ENCODE peak calls at places on chromosomes 16 and 17, in nine cellular contexts. S is tibial nerve, B is AG10803, P is type B pancreatic cell, Z is cardiac fibroblast, Q is GM12865, W is dorsolateral prefrontal cortex, G is WTC11, A is breast epithelium. O is an unnamed sample.

GRCh38 chr17:15893333-15894024 is 51.5 kb upstream of the ADORA2B start:
- DNase-seq in S (no peak), B (no peak), P (no peak), Z (no peak), Q (no peak), W (no peak), G (no peak), A (no peak), O (no peak)

GRCh38 chr16:4414187-4414909 is 2.0 kb downstream of the CORO7 start:
- DNase-seq in S (no peak), B (no peak), P (no peak), Z (no peak), Q (peak; percentile 98), W (no peak), G (no peak), A (no peak), O (no peak)

GRCh38 chr17:6857336-6857735 is 25.8 kb upstream of the TEKT1 start:
- DNase-seq in S (no peak), B (no peak), P (no peak), Z (no peak), Q (no peak), W (no peak), G (no peak), A (no peak), O (no peak)

GRCh38 chr16:51818342-51818944 is 667.4 kb upstream of the SALL1 start:
- DNase-seq in S (no peak), B (peak; percentile 52), P (no peak), Z (peak; percentile 79), Q (peak; percentile 62), W (no peak), G (peak; percentile 80), A (no peak), O (no peak)

GRCh38 chr17:14693382-14693781 is 392.5 kb downstream of the HS3ST3B1 start:
- DNase-seq in S (no peak), B (no peak), P (no peak), Z (no peak), Q (no peak), W (no peak), G (no peak), A (no peak), O (no peak)

GRCh38 chr17:60229189-60229802 is 79.5 kb downstream of the CA4 start:
- DNase-seq in S (no peak), B (peak; percentile 44), P (no peak), Z (peak; percentile 29), Q (no peak), W (no peak), G (no peak), A (no peak), O (no peak)

GRCh38 chr16:69033550-69033949 is 71.9 kb upstream of the HAS3 start:
- DNase-seq in S (no peak), B (no peak), P (no peak), Z (no peak), Q (no peak), W (no peak), G (no peak), A (no peak), O (no peak)

GRCh38 chr16:79595916-79596450 is 4.6 kb downstream of the MAF start:
- DNase-seq in S (no peak), B (no peak), P (no peak), Z (no peak), Q (no peak), W (no peak), G (no peak), A (no peak), O (no peak)

GRCh38 chr17:40191237-40192208 is 14.3 kb downstream of the RAPGEFL1 start:
- DNase-seq in S (peak; percentile 73), B (peak; percentile 75), P (peak; percentile 78), Z (peak; percentile 83), Q (peak; percentile 76), W (peak; percentile 67), G (peak; percentile 84), A (peak; percentile 74), O (peak; percentile 74)

GRCh38 chr16:58125041-58125440 is 4.1 kb downstream of the CFAP20 start:
- DNase-seq in S (no peak), B (no peak), P (no peak), Z (no peak), Q (no peak), W (no peak), G (no peak), A (no peak), O (no peak)

GRCh38 chr16:58124601-58124915 is 4.6 kb downstream of the CFAP20 start:
- DNase-seq in S (no peak), B (peak; percentile 39), P (no peak), Z (peak; percentile 72), Q (no peak), W (no peak), G (no peak), A (no peak), O (no peak)

GRCh38 chr16:58127033-58127556 is 2.1 kb downstream of the CFAP20 start:
- DNase-seq in S (peak; percentile 41), B (peak; percentile 71), P (no peak), Z (peak; percentile 71), Q (peak; percentile 46), W (no peak), G (no peak), A (no peak), O (no peak)

GRCh38 chr16:58126451-58126968 is 2.7 kb downstream of the CFAP20 start:
- DNase-seq in S (no peak), B (no peak), P (no peak), Z (no peak), Q (no peak), W (no peak), G (no peak), A (no peak), O (no peak)

GRCh38 chr16:58125781-58126335 is 3.3 kb downstream of the CFAP20 start:
- DNase-seq in S (no peak), B (peak; percentile 17), P (no peak), Z (no peak), Q (no peak), W (no peak), G (no peak), A (no peak), O (no peak)
- TF ChIP-seq CTCF in S (no peak), B (no peak), P (no peak), Z (no peak), Q (no peak), W (no peak), G (no peak), A (no peak), O (no peak)

DNA sequence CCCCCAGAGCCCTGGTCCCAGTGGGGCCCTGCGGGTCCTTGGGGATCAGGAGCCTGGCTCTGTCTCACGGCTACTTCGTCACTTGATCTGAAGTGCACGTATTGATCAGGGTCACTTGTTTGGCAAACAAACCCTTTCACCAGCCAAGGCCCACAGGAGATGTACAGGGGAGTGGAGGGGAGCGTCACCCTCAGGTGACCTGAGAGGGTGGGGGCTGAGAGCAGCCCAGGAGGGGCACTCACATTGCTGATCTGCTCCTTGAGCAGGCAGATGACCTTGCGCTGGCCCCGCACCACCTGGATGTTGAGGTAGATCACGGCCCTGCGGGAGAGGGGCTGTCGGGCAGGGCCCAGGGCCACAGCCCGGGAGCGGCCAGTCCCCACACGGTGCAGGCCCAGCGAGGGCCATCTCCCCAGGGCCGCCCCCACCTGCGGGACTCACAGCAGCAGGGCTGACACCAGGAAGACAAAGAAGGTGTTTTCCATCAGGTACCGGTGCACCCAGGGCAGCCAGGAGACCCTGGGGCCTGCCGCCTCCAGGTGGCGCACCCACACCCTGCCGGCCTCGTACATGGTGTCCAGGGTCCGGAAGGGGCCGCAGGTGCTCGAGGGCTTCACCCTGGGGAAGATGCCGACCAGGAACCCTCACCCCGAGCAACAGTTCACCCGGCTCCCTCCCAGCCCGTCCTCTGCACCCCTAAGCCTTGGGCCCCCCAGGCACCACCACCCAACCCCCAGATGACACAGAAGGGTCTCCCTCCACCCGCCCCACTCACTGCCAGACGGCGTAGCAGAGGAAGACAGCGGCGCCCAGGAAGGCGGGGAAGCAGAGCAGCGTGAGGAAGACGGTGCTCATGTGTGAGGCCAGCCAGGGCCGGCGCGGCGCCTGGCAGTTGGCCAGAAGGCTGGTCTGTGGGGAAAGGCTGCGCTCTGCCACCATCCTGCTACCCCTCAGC is 11.3 kb downstream of the TMC6 start:
- DNase-seq in S (no peak), B (no peak), P (no peak), Z (no peak), Q (no peak), W (peak; percentile 60), G (peak; percentile 76), A (no peak), O (no peak)
- TF ChIP-seq CTCF in S (no peak), B (no peak), P (peak; percentile 58), Z (peak; percentile 24), Q (peak; percentile 23), W (peak; percentile 18), G (peak; percentile 43), A (no peak), O (no peak)

GRCh38 chr17:73215414-73215813 is 22.6 kb downstream of the COG1 start:
- DNase-seq in S (no peak), B (no peak), P (no peak), Z (no peak), Q (no peak), W (no peak), G (peak; percentile 23), A (no peak), O (no peak)
- TF ChIP-seq CTCF in S (no peak), B (no peak), P (peak; percentile 33), Z (no peak), Q (peak; percentile 19), W (no peak), G (peak; percentile 24), A (no peak), O (no peak)

GRCh38 chr16:1865902-1866690 is 5.9 kb downstream of the MEIOB start:
- DNase-seq in S (no peak), B (no peak), P (no peak), Z (no peak), Q (no peak), W (no peak), G (no peak), A (no peak), O (no peak)
- TF ChIP-seq CTCF in S (no peak), B (no peak), P (no peak), Z (no peak), Q (no peak), W (no peak), G (no peak), A (no peak), O (no peak)

DNA sequence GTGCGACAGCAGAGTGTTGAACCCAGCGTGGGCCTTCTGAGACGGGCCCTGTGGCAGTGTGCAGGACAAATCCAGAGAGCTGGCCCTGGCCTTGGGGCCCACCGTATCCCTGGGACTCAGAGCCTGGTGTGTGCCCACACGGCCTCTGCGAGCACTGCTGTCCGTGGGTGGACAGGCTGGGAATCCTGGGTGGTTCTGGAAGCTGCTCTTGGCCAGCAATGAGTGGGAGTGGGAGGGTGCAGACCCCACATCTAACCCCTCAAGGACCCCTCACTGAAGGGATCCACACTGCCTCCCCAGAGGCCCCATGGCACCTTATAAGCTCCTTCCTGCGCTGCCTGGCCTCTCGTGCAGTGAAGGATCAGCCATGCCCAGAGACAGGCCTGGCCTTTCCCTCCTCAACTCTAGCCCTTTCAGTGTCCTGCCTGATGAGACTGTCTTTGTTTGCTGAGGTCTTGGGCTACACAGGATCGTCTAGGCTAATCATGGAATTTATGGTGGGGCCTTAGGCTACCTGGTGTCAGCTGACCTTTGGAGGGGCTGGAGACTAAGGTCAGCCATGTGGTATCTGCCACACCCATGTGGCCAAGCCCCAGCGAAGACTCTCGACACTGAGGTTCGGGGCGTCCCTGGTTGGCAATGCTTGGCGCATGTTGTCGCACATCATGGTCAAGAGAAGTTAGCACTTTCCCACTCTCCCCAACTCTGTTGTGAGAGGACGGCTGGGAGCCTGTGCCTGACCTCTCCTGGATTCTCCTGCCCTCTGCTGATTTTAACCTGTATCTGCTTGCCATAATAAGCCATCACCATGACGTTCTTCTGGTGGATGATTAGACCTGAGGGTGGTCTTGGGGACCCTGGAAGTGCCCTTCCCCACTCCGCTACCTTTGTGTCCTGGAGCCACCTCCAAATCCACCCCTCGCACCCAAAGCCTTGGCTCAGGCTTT is 16.4 kb upstream of the GINS2 start:
- DNase-seq in S (no peak), B (no peak), P (no peak), Z (no peak), Q (no peak), W (no peak), G (no peak), A (no peak), O (no peak)
- TF ChIP-seq CTCF in S (no peak), B (no peak), P (no peak), Z (no peak), Q (no peak), W (no peak), G (no peak), A (no peak), O (no peak)